ENCODE peak calls at places on chromosomes 13 and 19, in ten cellular contexts. D, S, Q, B, U, G, Y, L, O and T are unnamed samples.
A peak's percentile ranks its signal among the peaks of the same experiment; 100 is the strongest.

GRCh38 chr13:37656247-37656940 is 57.8 kb upstream of the POSTN start:
- DNase-seq in D (no peak), S (no peak), Q (peak; percentile 5), B (no peak), U (no peak), G (no peak), Y (no peak), L (peak; percentile 97), O (peak; percentile 12), T (no peak)

GRCh38 chr19:45878043-45878794 is 7.7 kb downstream of the IRF2BP1 start:
- DNase-seq in D (no peak), S (no peak), Q (no peak), B (no peak), U (no peak), G (no peak), Y (no peak), L (no peak), O (no peak), T (no peak)

GRCh38 chr19:11279505-11280236 is 16.3 kb upstream of the TSPAN16 start:
- DNase-seq in D (no peak), S (no peak), Q (no peak), B (no peak), U (no peak), G (no peak), Y (no peak), L (no peak), O (no peak), T (no peak)

GRCh38 chr19:50628551-50628950 is 11.1 kb downstream of the SYT3 start:
- DNase-seq in D (no peak), S (no peak), Q (no peak), B (no peak), U (no peak), G (no peak), Y (no peak), L (no peak), O (no peak), T (no peak)

GRCh38 chr13:36706755-36707154 is 32.9 kb downstream of the SERTM1 start:
- DNase-seq in D (no peak), S (no peak), Q (no peak), B (no peak), U (no peak), G (no peak), Y (no peak), L (peak; percentile 70), O (no peak), T (no peak)

GRCh38 chr19:15456871-15457700 is 7.3 kb downstream of the RASAL3 start:
- DNase-seq in D (no peak), S (peak; percentile 74), Q (no peak), B (no peak), U (no peak), G (no peak), Y (no peak), L (no peak), O (no peak), T (no peak)

GRCh38 chr19:47445937-47446402 is 25.7 kb downstream of the SLC8A2 start:
- DNase-seq in D (no peak), S (no peak), Q (no peak), B (no peak), U (peak; percentile 82), G (peak; percentile 9), Y (no peak), L (no peak), O (no peak), T (peak; percentile 54)

GRCh38 chr13:112174476-112175110 is 107.6 kb downstream of the SOX1 start:
- DNase-seq in D (no peak), S (no peak), Q (no peak), B (no peak), U (no peak), G (no peak), Y (no peak), L (no peak), O (no peak), T (no peak)

GRCh38 chr13:78675112-78675511 is 16.2 kb upstream of the OBI1 start:
- DNase-seq in D (no peak), S (no peak), Q (no peak), B (no peak), U (no peak), G (no peak), Y (no peak), L (no peak), O (no peak), T (no peak)

GRCh38 chr19:49689133-49690072 is at the start of gene ADM5:
- DNase-seq in D (no peak), S (no peak), Q (peak; percentile 49), B (peak; percentile 54), U (peak; percentile 63), G (no peak), Y (no peak), L (no peak), O (no peak), T (no peak)

GRCh38 chr19:14786421-14786851 is 8.1 kb upstream of the ADGRE2 start:
- DNase-seq in D (no peak), S (no peak), Q (peak; percentile 34), B (peak; percentile 21), U (no peak), G (peak; percentile 4), Y (no peak), L (peak; percentile 33), O (peak; percentile 30), T (no peak)

GRCh38 chr19:8342316-8342683 is 762 bp downstream of the KANK3 start:
- DNase-seq in D (no peak), S (no peak), Q (no peak), B (no peak), U (no peak), G (no peak), Y (no peak), L (no peak), O (no peak), T (no peak)

GRCh38 chr19:34428549-34429285 is 536 bp downstream of the UBA2 start:
- DNase-seq in D (peak; percentile 84), S (no peak), Q (peak; percentile 53), B (peak; percentile 51), U (no peak), G (peak; percentile 37), Y (no peak), L (peak; percentile 26), O (peak; percentile 53), T (peak; percentile 52)

GRCh38 chr19:7870571-7871279 is 3.5 kb downstream of the PRR36 start:
- DNase-seq in D (no peak), S (peak; percentile 82), Q (peak; percentile 50), B (no peak), U (peak; percentile 49), G (no peak), Y (no peak), L (peak; percentile 47), O (peak; percentile 66), T (peak; percentile 56)

GRCh38 chr13:25132984-25133383 is 37.0 kb downstream of the PABPC3 start:
- DNase-seq in D (no peak), S (no peak), Q (no peak), B (no peak), U (no peak), G (no peak), Y (no peak), L (no peak), O (no peak), T (no peak)

GRCh38 chr13:31201341-31202024 is 1.7 kb downstream of the B3GLCT start:
- DNase-seq in D (no peak), S (no peak), Q (peak; percentile 29), B (no peak), U (peak; percentile 58), G (no peak), Y (no peak), L (peak; percentile 19), O (no peak), T (peak; percentile 44)

GRCh38 chr13:102033316-102033715 is 368.5 kb downstream of the FGF14 start:
- DNase-seq in D (no peak), S (no peak), Q (no peak), B (no peak), U (no peak), G (no peak), Y (no peak), L (no peak), O (no peak), T (no peak)

GRCh38 chr13:101875717-101876393 is 423.4 kb downstream of the ITGBL1 start:
- DNase-seq in D (no peak), S (no peak), Q (peak; percentile 5), B (no peak), U (no peak), G (no peak), Y (no peak), L (peak; percentile 97), O (peak; percentile 5), T (no peak)

GRCh38 chr13:78239681-78240080 is 321.1 kb upstream of the EDNRB start:
- DNase-seq in D (no peak), S (no peak), Q (no peak), B (no peak), U (no peak), G (no peak), Y (no peak), L (no peak), O (no peak), T (no peak)

GRCh38 chr19:17306285-17306714 is 628 bp downstream of the MRPL34 start:
- DNase-seq in D (peak; percentile 81), S (no peak), Q (no peak), B (no peak), U (no peak), G (peak; percentile 51), Y (no peak), L (no peak), O (no peak), T (no peak)

GRCh38 chr13:37775871-37776270 is 93.7 kb downstream of the TRPC4 start:
- DNase-seq in D (no peak), S (no peak), Q (no peak), B (no peak), U (no peak), G (no peak), Y (no peak), L (peak; percentile 56), O (no peak), T (no peak)

GRCh38 chr13:110775576-110775975 is 62.1 kb downstream of the ING1 start:
- DNase-seq in D (no peak), S (no peak), Q (no peak), B (no peak), U (no peak), G (no peak), Y (no peak), L (no peak), O (no peak), T (no peak)

GRCh38 chr19:46115396-46116109 is 8.9 kb downstream of the IGFL3 start:
- DNase-seq in D (no peak), S (no peak), Q (no peak), B (no peak), U (peak; percentile 50), G (peak; percentile 10), Y (no peak), L (peak; percentile 77), O (peak; percentile 31), T (no peak)

GRCh38 chr13:66899955-66900354 is 330.2 kb downstream of the PCDH9 start:
- DNase-seq in D (no peak), S (no peak), Q (no peak), B (no peak), U (no peak), G (no peak), Y (no peak), L (peak; percentile 45), O (no peak), T (no peak)